ENCODE peak calls at places on chromosome 11, in four cellular contexts. C, G, R and Z are unnamed samples.

GRCh38 chr11:123573291-123573690 is 81.1 kb downstream of the SCN3B start:
- DNase-seq in G (no peak), R (no peak), C (no peak), Z (no peak)

GRCh38 chr11:69138265-69138664 is 17.5 kb upstream of the SMIM38 start:
- DNase-seq in C (no peak), G (no peak), R (peak), Z (no peak)

GRCh38 chr11:103609117-103610066 is 427.0 kb upstream of the DDI1 start:
- DNase-seq in C (no peak), G (no peak), R (no peak), Z (peak)

GRCh38 chr11:12693485-12694181 is 19.4 kb downstream of the TEAD1 start:
- DNase-seq in C (no peak), G (peak), R (no peak), Z (peak)

GRCh38 chr11:109994896-109995295 is 98.3 kb upstream of the ZC3H12C start:
- DNase-seq in R (no peak), C (no peak), G (no peak), Z (peak)

GRCh38 chr11:13962562-13963168 is at the start of gene SPON1:
- DNase-seq in G (no peak), R (peak), C (no peak), Z (no peak)

GRCh38 chr11:70569996-70570692 is 171.8 kb downstream of the CTTN start:
- DNase-seq in R (no peak), G (no peak), C (no peak), Z (no peak)

GRCh38 chr11:116656011-116656410 is 116.8 kb downstream of the BUD13 start:
- DNase-seq in R (no peak), C (no peak), G (no peak), Z (no peak)

GRCh38 chr11:77396911-77397310 is 77.0 kb downstream of the PAK1 start:
- DNase-seq in R (no peak), C (no peak), G (no peak), Z (no peak)

GRCh38 chr11:94275961-94276360 is 28.4 kb upstream of the IZUMO1R start:
- DNase-seq in R (no peak), G (no peak), C (no peak), Z (no peak)

GRCh38 chr11:47186076-47186936 is at the start of gene PACSIN3:
- DNase-seq in G (peak), C (peak), R (peak), Z (peak)

GRCh38 chr11:1876361-1877063 is 15.2 kb downstream of the PRR33 start:
- DNase-seq in G (peak), C (peak), R (peak), Z (peak)

GRCh38 chr11:58575377-58576020 is at the start of gene LPXN:
- DNase-seq in C (no peak), R (no peak), G (no peak), Z (no peak)
- TF ChIP-seq CHD2 in C (no peak), R (no peak), G (no peak), Z (no peak)

DNA sequence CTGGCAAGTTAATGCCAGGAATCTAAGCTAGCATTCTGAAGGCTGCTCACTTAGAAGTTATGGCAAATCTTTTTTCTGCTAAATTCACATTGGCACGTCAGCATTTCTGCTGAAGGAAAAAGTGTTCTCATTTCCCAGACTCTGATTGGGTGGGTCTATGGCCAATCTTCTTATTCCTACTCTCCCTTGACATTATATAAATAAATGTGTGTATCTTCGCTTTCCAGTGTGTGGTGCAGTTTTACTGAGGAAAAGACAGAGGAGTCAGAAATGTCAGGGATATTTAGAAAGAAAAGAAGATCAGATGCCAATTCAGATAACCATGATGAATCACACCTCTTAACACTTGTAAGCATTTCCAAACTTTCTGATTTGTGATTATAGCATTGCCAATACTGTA is 3.2 kb upstream of the BDNF start:
- DNase-seq in R (no peak), C (no peak), G (no peak), Z (no peak)
- TF ChIP-seq CTCF in R (no peak), C (no peak), G (no peak), Z (peak)

GRCh38 chr11:76237914-76238313 is 31.6 kb upstream of the WNT11 start:
- DNase-seq in C (peak), G (peak), R (no peak), Z (peak)
- TF ChIP-seq PHF8 in C (no peak), G (no peak), R (no peak), Z (no peak)

GRCh38 chr11:64376071-64376470 is 17.1 kb downstream of the RPS6KA4 start:
- DNase-seq in C (no peak), G (no peak), R (no peak), Z (no peak)

GRCh38 chr11:64372802-64373597 is 14.0 kb downstream of the RPS6KA4 start:
- DNase-seq in R (peak), G (peak), C (peak), Z (peak)

GRCh38 chr11:64372021-64372420 is 13.1 kb downstream of the RPS6KA4 start:
- DNase-seq in G (no peak), R (no peak), C (no peak), Z (no peak)

GRCh38 chr11:64371201-64371600 is 12.2 kb downstream of the RPS6KA4 start:
- DNase-seq in C (no peak), R (no peak), G (no peak), Z (no peak)

GRCh38 chr11:64373598-64373974 is 14.6 kb downstream of the RPS6KA4 start:
- DNase-seq in G (no peak), C (no peak), R (no peak), Z (no peak)
- TF ChIP-seq CHD2 in G (no peak), C (no peak), R (no peak), Z (no peak)

GRCh38 chr11:73597956-73598718 is at the start of gene FAM168A:
- DNase-seq in R (peak), C (peak), G (peak), Z (peak)
- TF ChIP-seq CTCF in R (no peak), C (peak), G (peak), Z (no peak)

GRCh38 chr11:78633516-78634310 is 59.0 kb upstream of the NARS2 start:
- DNase-seq in G (no peak), C (no peak), R (no peak), Z (no peak)
- TF ChIP-seq PHF8 in G (no peak), C (no peak), R (no peak), Z (no peak)

GRCh38 chr11:87819141-87819540 is 356.1 kb downstream of the RAB38 start:
- DNase-seq in C (no peak), G (no peak), R (no peak), Z (no peak)

DNA sequence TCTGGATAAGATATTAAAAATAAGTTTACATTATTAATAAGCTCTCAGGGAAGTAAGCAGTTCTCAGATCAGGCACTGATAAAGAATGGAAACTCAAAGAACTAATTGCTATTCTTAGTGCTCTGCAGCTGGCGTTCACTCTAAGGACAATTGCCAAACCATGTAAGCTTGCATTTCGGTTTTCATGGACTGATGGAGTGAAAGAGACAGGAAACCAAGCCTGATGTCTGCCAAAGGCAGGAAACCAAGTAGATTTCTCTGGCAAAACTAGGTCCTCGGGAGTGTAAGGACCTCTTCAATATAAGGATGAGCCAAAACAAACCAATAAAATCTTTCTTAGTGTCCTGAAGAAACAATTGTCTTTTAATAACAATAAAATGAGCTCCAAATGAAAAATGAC is 355.2 kb downstream of the RAB38 start:
- DNase-seq in R (no peak), C (no peak), G (no peak), Z (no peak)
- TF ChIP-seq CHD2 in R (no peak), C (no peak), G (no peak), Z (no peak)

DNA sequence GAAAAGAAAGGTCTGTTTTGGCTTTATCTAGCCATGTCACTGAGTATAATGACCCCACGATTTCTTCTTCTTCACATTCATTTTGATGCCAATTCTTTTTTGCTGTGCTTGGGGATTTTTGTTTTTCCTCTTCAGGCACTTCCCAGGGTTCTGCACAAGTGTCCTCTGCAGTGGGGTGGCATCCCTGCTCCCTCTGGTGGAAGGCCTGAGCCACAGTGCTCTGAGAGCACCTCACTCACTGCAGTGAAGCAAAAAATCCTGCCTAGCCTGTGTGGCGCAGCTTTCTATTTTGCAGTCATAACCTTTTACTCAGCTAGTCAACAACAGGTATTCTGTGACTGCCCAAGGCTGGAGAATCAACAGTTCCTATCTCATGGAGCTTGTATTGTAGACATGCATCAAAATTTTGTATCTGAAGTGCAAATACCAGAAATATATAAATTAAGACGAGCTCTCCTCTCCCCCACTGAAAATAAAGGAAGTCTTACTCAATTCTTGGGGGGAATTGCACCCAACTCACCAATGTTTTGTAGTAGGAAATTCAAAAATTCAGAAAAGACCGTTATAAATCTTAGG is 153.3 kb downstream of the NCAM1 start:
- DNase-seq in R (peak), C (no peak), G (peak), Z (peak)
- TF ChIP-seq CTCF in R (peak), C (peak), G (peak), Z (peak)